ENCODE peak calls at places on chromosomes 6 and 20, in five cellular contexts. One of them, this sample, is unnamed.

GRCh38 chr6:28648035-28648877 is 122.6 kb downstream of the GPX5 start:
- DNase-seq in neuronal stem cell: peak; percentile 87
- DNase-seq in mesenchymal stem cell: peak; percentile 82
- DNase-seq in H9: peak; percentile 73
- DNase-seq in IMR-90: peak; percentile 74
- DNase-seq in this sample: peak; percentile 90

GRCh38 chr20:22866757-22867425 is 168.2 kb upstream of the SSTR4 start:
- DNase-seq in neuronal stem cell: no peak
- DNase-seq in mesenchymal stem cell: peak; percentile 28
- DNase-seq in H9: no peak
- DNase-seq in IMR-90: no peak
- DNase-seq in this sample: no peak

GRCh38 chr6:27547157-27548075 is 74.5 kb upstream of the ZNF184 start:
- DNase-seq in neuronal stem cell: no peak
- DNase-seq in mesenchymal stem cell: peak; percentile 76
- DNase-seq in H9: peak; percentile 69
- DNase-seq in IMR-90: peak; percentile 68
- DNase-seq in this sample: peak; percentile 87

GRCh38 chr6:100353276-100354015 is 111.3 kb downstream of the SIM1 start:
- DNase-seq in neuronal stem cell: no peak
- DNase-seq in mesenchymal stem cell: peak; percentile 21
- DNase-seq in H9: no peak
- DNase-seq in IMR-90: peak; percentile 70
- DNase-seq in this sample: no peak

GRCh38 chr20:3679749-3680700 is 1.8 kb downstream of the ADAM33 start:
- DNase-seq in neuronal stem cell: no peak
- DNase-seq in mesenchymal stem cell: peak; percentile 56
- DNase-seq in H9: no peak
- DNase-seq in IMR-90: peak; percentile 48
- DNase-seq in this sample: peak; percentile 73

GRCh38 chr20:38043512-38044300 is 10.2 kb downstream of the RPRD1B start:
- DNase-seq in neuronal stem cell: no peak
- DNase-seq in mesenchymal stem cell: peak; percentile 86
- DNase-seq in H9: no peak
- DNase-seq in IMR-90: peak; percentile 85
- DNase-seq in this sample: peak; percentile 54

GRCh38 chr20:45012682-45013302 is 46.5 kb downstream of the STK4 start:
- DNase-seq in neuronal stem cell: no peak
- DNase-seq in mesenchymal stem cell: peak; percentile 25
- DNase-seq in H9: peak; percentile 59
- DNase-seq in IMR-90: peak; percentile 57
- DNase-seq in this sample: peak; percentile 82

GRCh38 chr20:2341336-2341735 is 39.4 kb upstream of the TGM6 start:
- DNase-seq in neuronal stem cell: no peak
- DNase-seq in mesenchymal stem cell: no peak
- DNase-seq in H9: no peak
- DNase-seq in IMR-90: no peak
- DNase-seq in this sample: no peak

GRCh38 chr6:38676974-38677544 is 25.9 kb downstream of the GLO1 start:
- DNase-seq in neuronal stem cell: no peak
- DNase-seq in mesenchymal stem cell: no peak
- DNase-seq in H9: no peak
- DNase-seq in IMR-90: no peak
- DNase-seq in this sample: no peak

GRCh38 chr6:47161176-47161687 is 119.1 kb upstream of the ADGRF1 start:
- DNase-seq in neuronal stem cell: no peak
- DNase-seq in mesenchymal stem cell: no peak
- DNase-seq in H9: no peak
- DNase-seq in IMR-90: peak; percentile 36
- DNase-seq in this sample: no peak

GRCh38 chr6:47157653-47158219 is 115.6 kb upstream of the ADGRF1 start:
- DNase-seq in neuronal stem cell: no peak
- DNase-seq in mesenchymal stem cell: peak; percentile 31
- DNase-seq in H9: no peak
- DNase-seq in IMR-90: peak; percentile 33
- DNase-seq in this sample: no peak

GRCh38 chr6:47162231-47162630 is 120.1 kb upstream of the ADGRF1 start:
- DNase-seq in neuronal stem cell: no peak
- DNase-seq in mesenchymal stem cell: no peak
- DNase-seq in H9: no peak
- DNase-seq in IMR-90: no peak
- DNase-seq in this sample: no peak

GRCh38 chr6:47160702-47161101 is 118.6 kb upstream of the ADGRF1 start:
- DNase-seq in neuronal stem cell: no peak
- DNase-seq in mesenchymal stem cell: no peak
- DNase-seq in H9: no peak
- DNase-seq in IMR-90: no peak
- DNase-seq in this sample: no peak

GRCh38 chr6:47159763-47160162 is 117.6 kb upstream of the ADGRF1 start:
- DNase-seq in neuronal stem cell: no peak
- DNase-seq in mesenchymal stem cell: no peak
- DNase-seq in H9: no peak
- DNase-seq in IMR-90: no peak
- DNase-seq in this sample: no peak
- H3K27ac ChIP-seq in neuronal stem cell: no peak overlapping the region
- H3K27ac ChIP-seq in mesenchymal stem cell: no peak overlapping the region
- H3K27ac ChIP-seq in H9: no peak overlapping the region
- H3K27ac ChIP-seq in IMR-90: no peak overlapping the region
- H3K27ac ChIP-seq in this sample: no peak overlapping the region

GRCh38 chr6:13485303-13485702 is 2.1 kb downstream of the GFOD1 start:
- DNase-seq in neuronal stem cell: no peak
- DNase-seq in mesenchymal stem cell: no peak
- DNase-seq in H9: no peak
- DNase-seq in IMR-90: no peak
- DNase-seq in this sample: no peak

GRCh38 chr6:13485923-13486557 is 1.4 kb downstream of the GFOD1 start:
- DNase-seq in neuronal stem cell: peak; percentile 35
- DNase-seq in mesenchymal stem cell: peak; percentile 62
- DNase-seq in H9: no peak
- DNase-seq in IMR-90: peak; percentile 30
- DNase-seq in this sample: peak; percentile 71

GRCh38 chr6:13486679-13487121 is 700 bp downstream of the GFOD1 start:
- DNase-seq in neuronal stem cell: peak; percentile 37
- DNase-seq in mesenchymal stem cell: peak; percentile 83
- DNase-seq in H9: peak; percentile 53
- DNase-seq in IMR-90: peak; percentile 61
- DNase-seq in this sample: peak; percentile 68

GRCh38 chr6:13484138-13484708 is 3.2 kb downstream of the GFOD1 start:
- DNase-seq in neuronal stem cell: no peak
- DNase-seq in mesenchymal stem cell: peak; percentile 22
- DNase-seq in H9: no peak
- DNase-seq in IMR-90: no peak
- DNase-seq in this sample: no peak

DNA sequence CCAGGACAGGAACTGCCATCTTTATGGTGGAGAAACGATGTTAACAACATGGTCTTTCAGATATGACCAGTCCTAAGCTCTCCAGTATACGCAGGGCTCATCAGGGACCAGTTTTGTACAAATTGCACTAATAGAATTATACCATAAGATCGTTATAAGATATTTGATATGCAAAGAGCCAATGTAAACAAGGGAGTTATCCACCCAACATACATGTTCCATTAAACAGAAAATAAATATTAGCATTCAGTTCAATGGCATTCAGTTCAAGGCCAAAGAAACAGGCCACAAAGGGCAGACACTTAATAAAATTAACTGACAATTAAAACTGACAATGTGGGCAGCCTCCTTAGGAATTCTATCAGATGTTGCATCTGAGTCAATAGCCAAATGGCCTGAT is 2.6 kb downstream of the GFOD1 start:
- DNase-seq in neuronal stem cell: no peak
- DNase-seq in mesenchymal stem cell: no peak
- DNase-seq in H9: no peak
- DNase-seq in IMR-90: no peak
- DNase-seq in this sample: no peak
- H2BK5ac ChIP-seq in neuronal stem cell: no peak overlapping the region
- H2BK5ac ChIP-seq in mesenchymal stem cell: no peak overlapping the region
- H2BK5ac ChIP-seq in H9: no peak overlapping the region
- H2BK5ac ChIP-seq in IMR-90: no peak overlapping the region
- H2BK5ac ChIP-seq in this sample: no peak overlapping the region

GRCh38 chr20:32777177-32777956 is 15.2 kb downstream of the DNMT3B start:
- DNase-seq in neuronal stem cell: no peak
- DNase-seq in mesenchymal stem cell: no peak
- DNase-seq in H9: no peak
- DNase-seq in IMR-90: no peak
- DNase-seq in this sample: no peak

GRCh38 chr20:32773880-32774279 is 11.7 kb downstream of the DNMT3B start:
- DNase-seq in neuronal stem cell: no peak
- DNase-seq in mesenchymal stem cell: no peak
- DNase-seq in H9: no peak
- DNase-seq in IMR-90: no peak
- DNase-seq in this sample: no peak

GRCh38 chr20:32775240-32775991 is 13.2 kb downstream of the DNMT3B start:
- DNase-seq in neuronal stem cell: no peak
- DNase-seq in mesenchymal stem cell: no peak
- DNase-seq in H9: no peak
- DNase-seq in IMR-90: no peak
- DNase-seq in this sample: no peak

GRCh38 chr20:32772046-32772445 is 9.9 kb downstream of the DNMT3B start:
- DNase-seq in neuronal stem cell: no peak
- DNase-seq in mesenchymal stem cell: no peak
- DNase-seq in H9: no peak
- DNase-seq in IMR-90: no peak
- DNase-seq in this sample: no peak

GRCh38 chr20:32773214-32773613 is 11.0 kb downstream of the DNMT3B start:
- DNase-seq in neuronal stem cell: no peak
- DNase-seq in mesenchymal stem cell: no peak
- DNase-seq in H9: no peak
- DNase-seq in IMR-90: no peak
- DNase-seq in this sample: no peak
- H3K4ac ChIP-seq in neuronal stem cell: no peak overlapping the region
- H3K4ac ChIP-seq in mesenchymal stem cell: no peak overlapping the region
- H3K4ac ChIP-seq in H9: no peak overlapping the region
- H3K4ac ChIP-seq in IMR-90: no peak overlapping the region
- H3K4ac ChIP-seq in this sample: no peak overlapping the region

GRCh38 chr6:6697620-6698019 is 109.1 kb downstream of the LY86 start:
- DNase-seq in neuronal stem cell: no peak
- DNase-seq in mesenchymal stem cell: peak; percentile 28
- DNase-seq in H9: no peak
- DNase-seq in IMR-90: no peak
- DNase-seq in this sample: peak; percentile 57

GRCh38 chr6:6694368-6694780 is 105.9 kb downstream of the LY86 start:
- DNase-seq in neuronal stem cell: no peak
- DNase-seq in mesenchymal stem cell: no peak
- DNase-seq in H9: peak; percentile 75
- DNase-seq in IMR-90: no peak
- DNase-seq in this sample: peak; percentile 50

GRCh38 chr6:6696867-6697531 is 108.5 kb downstream of the LY86 start:
- DNase-seq in neuronal stem cell: peak; percentile 77
- DNase-seq in mesenchymal stem cell: peak; percentile 73
- DNase-seq in H9: peak; percentile 76
- DNase-seq in IMR-90: peak; percentile 65
- DNase-seq in this sample: peak; percentile 84

GRCh38 chr6:6695711-6696048 is 107.2 kb downstream of the LY86 start:
- DNase-seq in neuronal stem cell: no peak
- DNase-seq in mesenchymal stem cell: no peak
- DNase-seq in H9: no peak
- DNase-seq in IMR-90: no peak
- DNase-seq in this sample: no peak

DNA sequence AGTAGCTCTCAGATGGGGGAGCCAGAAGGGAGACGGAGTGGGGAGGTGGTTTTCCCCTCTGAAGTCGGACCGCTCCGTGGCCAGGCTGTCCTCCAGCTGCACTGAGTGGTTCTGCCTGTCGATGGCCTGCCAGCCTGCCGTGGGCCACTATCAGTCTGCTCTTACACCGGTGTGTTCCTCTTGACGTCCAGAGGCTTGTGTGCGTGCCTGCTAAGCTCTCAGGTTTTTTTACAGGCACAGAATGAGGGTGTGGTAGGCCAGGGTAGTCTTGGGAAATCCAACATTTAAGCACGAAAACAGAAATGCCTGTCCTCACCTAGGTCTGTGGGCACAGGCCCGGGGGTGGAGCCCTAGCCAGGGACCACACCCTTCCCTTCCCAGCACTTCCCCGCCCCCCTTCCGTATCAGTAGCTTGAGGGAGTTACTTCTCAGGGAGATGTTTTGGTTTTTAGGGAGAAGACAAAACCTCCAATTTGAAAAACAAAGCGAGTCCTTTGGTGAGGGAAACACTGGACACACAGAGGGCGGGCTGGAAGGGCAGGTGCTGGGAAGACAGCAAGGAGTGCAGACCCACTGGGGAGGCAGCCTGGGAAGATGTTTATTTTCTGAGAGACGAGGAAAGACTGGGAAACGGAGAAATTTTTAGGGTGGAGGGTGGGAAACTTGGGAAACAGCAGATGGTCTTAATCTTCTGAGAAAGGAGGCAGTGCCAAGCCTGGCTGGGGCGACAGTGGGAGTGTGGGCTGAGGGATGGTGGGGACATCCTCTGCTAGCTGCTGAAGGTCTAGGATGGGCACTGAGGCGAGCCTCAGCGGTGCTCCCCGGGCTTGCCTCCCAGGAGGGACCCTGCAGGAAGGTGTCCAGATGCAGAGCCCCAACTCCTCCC is 106.5 kb downstream of the LY86 start:
- DNase-seq in neuronal stem cell: no peak
- DNase-seq in mesenchymal stem cell: no peak
- DNase-seq in H9: peak; percentile 71
- DNase-seq in IMR-90: no peak
- DNase-seq in this sample: no peak
- H3K27ac ChIP-seq in neuronal stem cell: no peak overlapping the region
- H3K27ac ChIP-seq in mesenchymal stem cell: no peak overlapping the region
- H3K27ac ChIP-seq in H9: no peak overlapping the region
- H3K27ac ChIP-seq in IMR-90: no peak overlapping the region
- H3K27ac ChIP-seq in this sample: no peak overlapping the region

GRCh38 chr6:107114213-107114871 is 973 bp downstream of the BEND3 start:
- DNase-seq in neuronal stem cell: peak; percentile 82
- DNase-seq in mesenchymal stem cell: peak; percentile 82
- DNase-seq in H9: peak; percentile 56
- DNase-seq in IMR-90: peak; percentile 81
- DNase-seq in this sample: peak; percentile 90

GRCh38 chr6:107114872-107115694 is at the start of gene BEND3:
- DNase-seq in neuronal stem cell: peak; percentile 43
- DNase-seq in mesenchymal stem cell: peak; percentile 12
- DNase-seq in H9: no peak
- DNase-seq in IMR-90: no peak
- DNase-seq in this sample: peak; percentile 69

GRCh38 chr6:107116923-107117417 is 1.7 kb upstream of the BEND3 start:
- DNase-seq in neuronal stem cell: no peak
- DNase-seq in mesenchymal stem cell: no peak
- DNase-seq in H9: no peak
- DNase-seq in IMR-90: no peak
- DNase-seq in this sample: no peak

GRCh38 chr6:107115695-107116327 is 496 bp upstream of the BEND3 start:
- DNase-seq in neuronal stem cell: peak; percentile 67
- DNase-seq in mesenchymal stem cell: peak; percentile 69
- DNase-seq in H9: peak; percentile 81
- DNase-seq in IMR-90: no peak
- DNase-seq in this sample: peak; percentile 88

GRCh38 chr6:107116328-107116892 is 1.1 kb upstream of the BEND3 start:
- DNase-seq in neuronal stem cell: peak; percentile 52
- DNase-seq in mesenchymal stem cell: peak; percentile 42
- DNase-seq in H9: peak; percentile 85
- DNase-seq in IMR-90: no peak
- DNase-seq in this sample: peak; percentile 92
- H2BK5ac ChIP-seq in neuronal stem cell: no peak overlapping the region
- H2BK5ac ChIP-seq in mesenchymal stem cell: no peak overlapping the region
- H2BK5ac ChIP-seq in H9: peak overlapping the region; percentile 13
- H2BK5ac ChIP-seq in IMR-90: no peak overlapping the region
- H2BK5ac ChIP-seq in this sample: no peak overlapping the region

This sample was measured in mesendoderm.